ENCODE peak calls at places on chromosome 20, in five cellular contexts. Q is adrenal gland, V is HCT116, W is aorta, M is cardiac muscle cell. B is an unnamed sample.

GRCh38 chr20:6768228-6769185 is 1.0 kb downstream of the BMP2 start:
- DNase-seq in Q (peak; percentile 23), M (peak; percentile 39), V (no peak), W (peak; percentile 79), B (no peak)

GRCh38 chr20:52497731-52498130 is 306.2 kb upstream of the ZFP64 start:
- DNase-seq in W (no peak), M (peak; percentile 55), Q (no peak), V (no peak), B (no peak)

GRCh38 chr20:36219671-36220220 is 16.5 kb upstream of the AAR2 start:
- DNase-seq in V (no peak), Q (no peak), M (no peak), W (no peak), B (no peak)

GRCh38 chr20:63004607-63005211 is 2.1 kb downstream of the BHLHE23 start:
- DNase-seq in Q (no peak), M (no peak), W (no peak), V (no peak), B (no peak)

GRCh38 chr20:10263385-10264165 is 44.9 kb downstream of the SNAP25 start:
- DNase-seq in W (no peak), M (peak; percentile 28), Q (no peak), V (no peak), B (no peak)

GRCh38 chr20:63191400-63191799 is 24.5 kb downstream of the YTHDF1 start:
- DNase-seq in W (no peak), V (peak; percentile 91), M (no peak), Q (no peak), B (no peak)

GRCh38 chr20:13749811-13750210 is 34.9 kb downstream of the ESF1 start:
- DNase-seq in W (no peak), Q (no peak), V (no peak), M (no peak), B (no peak)

GRCh38 chr20:46303176-46303956 is 4.9 kb downstream of the CDH22 start:
- DNase-seq in V (no peak), W (no peak), Q (no peak), M (no peak), B (no peak)

GRCh38 chr20:12835999-12836398 is 172.8 kb upstream of the SPTLC3 start:
- DNase-seq in V (no peak), Q (no peak), W (no peak), M (no peak), B (no peak)

GRCh38 chr20:36154696-36155628 is at the start of gene EPB41L1:
- DNase-seq in W (no peak), V (no peak), Q (peak; percentile 57), M (peak; percentile 32), B (no peak)

GRCh38 chr20:53739799-53740785 is 146.5 kb upstream of the ZNF217 start:
- DNase-seq in V (no peak), Q (no peak), W (no peak), M (peak; percentile 45), B (no peak)

GRCh38 chr20:3805594-3806264 is 9.6 kb downstream of the CDC25B start:
- DNase-seq in Q (peak; percentile 62), M (peak; percentile 69), V (no peak), W (no peak), B (no peak)

GRCh38 chr20:1807394-1807793 is 87.8 kb upstream of the SIRPA start:
- DNase-seq in M (no peak), V (no peak), W (no peak), Q (no peak), B (no peak)

GRCh38 chr20:8155848-8156602 is 24.0 kb downstream of the PLCB1 start:
- DNase-seq in V (no peak), Q (no peak), M (no peak), W (no peak), B (no peak)

GRCh38 chr20:20463933-20464374 is 96.0 kb downstream of the INSM1 start:
- DNase-seq in V (no peak), M (peak; percentile 59), Q (no peak), W (no peak), B (no peak)

GRCh38 chr20:61520761-61521460 is 268.9 kb downstream of the CDH4 start:
- DNase-seq in Q (no peak), W (peak; percentile 53), M (peak; percentile 68), V (no peak), B (no peak)

GRCh38 chr20:52785678-52786077 is 186.5 kb upstream of the TSHZ2 start:
- DNase-seq in M (peak; percentile 63), W (no peak), Q (no peak), V (no peak), B (no peak)

GRCh38 chr20:35630636-35631035 is 15.0 kb downstream of the SPAG4 start:
- DNase-seq in M (no peak), V (no peak), Q (no peak), W (no peak), B (no peak)

GRCh38 chr20:25437153-25437581 is 29.7 kb downstream of the GINS1 start:
- DNase-seq in M (peak; percentile 16), V (no peak), Q (no peak), W (no peak), B (no peak)

GRCh38 chr20:62063601-62063980 is 2.1 kb downstream of the TAF4 start:
- DNase-seq in Q (no peak), V (no peak), M (peak; percentile 35), W (no peak), B (no peak)

GRCh38 chr20:51628533-51629398 is 86.2 kb upstream of the NFATC2 start:
- DNase-seq in V (no peak), M (peak; percentile 90), Q (no peak), W (no peak), B (no peak)

GRCh38 chr20:63183422-63184146 is 32.3 kb downstream of the YTHDF1 start:
- DNase-seq in W (no peak), V (peak; percentile 8), M (peak; percentile 39), Q (peak; percentile 58), B (peak; percentile 26)

GRCh38 chr20:21019831-21020655 is 86.1 kb downstream of the LINC00237 start:
- DNase-seq in V (no peak), M (no peak), W (no peak), Q (no peak), B (no peak)

GRCh38 chr20:25042531-25043498 is 15.1 kb downstream of the ACSS1 start:
- DNase-seq in M (no peak), W (peak; percentile 82), Q (peak; percentile 62), V (no peak), B (peak; percentile 19)

GRCh38 chr20:54229566-54229965 is 21.7 kb downstream of the PFDN4 start:
- DNase-seq in W (no peak), V (no peak), Q (no peak), M (no peak), B (no peak)

GRCh38 chr20:61684583-61685235 is 381.0 kb downstream of the TAF4 start:
- DNase-seq in V (no peak), Q (no peak), M (no peak), W (no peak), B (no peak)

GRCh38 chr20:36676701-36677421 is 30.9 kb upstream of the SLA2 start:
- DNase-seq in M (no peak), V (peak; percentile 4), Q (no peak), W (no peak), B (no peak)

DNA sequence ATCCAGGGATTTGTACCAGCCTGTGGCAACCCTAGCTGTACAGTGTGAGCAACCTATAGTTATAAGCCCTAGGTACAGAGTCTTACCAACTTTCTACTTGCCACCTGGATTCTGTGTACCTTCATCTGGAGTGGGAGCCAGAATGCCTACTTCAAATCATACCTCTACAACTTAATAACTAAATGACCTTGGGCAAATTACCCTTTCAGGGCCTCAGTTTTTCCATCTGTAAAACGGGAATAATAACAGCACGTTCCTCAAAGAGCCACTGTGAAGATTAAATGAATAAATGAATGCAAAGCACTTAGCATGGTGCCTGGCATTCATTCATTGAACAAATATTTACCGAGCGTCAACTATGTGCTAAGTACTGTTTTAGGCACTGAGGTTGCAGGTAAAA is 50.7 kb upstream of the FAM210B start:
- DNase-seq in W (no peak), Q (no peak), M (no peak), V (no peak), B (no peak)
- H3K9me3 ChIP-seq in W (peaks cover 2% of the 10 kb centered on the region), Q (no peaks in the 10 kb centered on the region), M (no peaks in the 10 kb centered on the region), V (no peaks in the 10 kb centered on the region), B (peaks cover 3% of the 10 kb centered on the region)

GRCh38 chr20:39674842-39675241 is 712.7 kb downstream of the DHX35 start:
- DNase-seq in W (no peak), V (no peak), M (no peak), Q (no peak), B (no peak)
- H3K9me3 ChIP-seq in W (peaks cover 3% of the 10 kb centered on the region), V (no peaks in the 10 kb centered on the region), M (no peaks in the 10 kb centered on the region), Q (no peaks in the 10 kb centered on the region), B (no peaks in the 10 kb centered on the region)

GRCh38 chr20:49282584-49283171 is 4.8 kb upstream of the ZNFX1 start:
- DNase-seq in Q (no peak), M (no peak), W (no peak), V (no peak), B (no peak)

GRCh38 chr20:49280463-49281058 is 2.7 kb upstream of the ZNFX1 start:
- DNase-seq in V (no peak), W (no peak), M (no peak), Q (no peak), B (no peak)

GRCh38 chr20:49283176-49283702 is 5.4 kb upstream of the ZNFX1 start:
- DNase-seq in W (no peak), M (no peak), V (no peak), Q (no peak), B (no peak)

GRCh38 chr20:49281059-49281912 is 3.4 kb upstream of the ZNFX1 start:
- DNase-seq in M (peak; percentile 61), Q (no peak), V (no peak), W (no peak), B (no peak)

DNA sequence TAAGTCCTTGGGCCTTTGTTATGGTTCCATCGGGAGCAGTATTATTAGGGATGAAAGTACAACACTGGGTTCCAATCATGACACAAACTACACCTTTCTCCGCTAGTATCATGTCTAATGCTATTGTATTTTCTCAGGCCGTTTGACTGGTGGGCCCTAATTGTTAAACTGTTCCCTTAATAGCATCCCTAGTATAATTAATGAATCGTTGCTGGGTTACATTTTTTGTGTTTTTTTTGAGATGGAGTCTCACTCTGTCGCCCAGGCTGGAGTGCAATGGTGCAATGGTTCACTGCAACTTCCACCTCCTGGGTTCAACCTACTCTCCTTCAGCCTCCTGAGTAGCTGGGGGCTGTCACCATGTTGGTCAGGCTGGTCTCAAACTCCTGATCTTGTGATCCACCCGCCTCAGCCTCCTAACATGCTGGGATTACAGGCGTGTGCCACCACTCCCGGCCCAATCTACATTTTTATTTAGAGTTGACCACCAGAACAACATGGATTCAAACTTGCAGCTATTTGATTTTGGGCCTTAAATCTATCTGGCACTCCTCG is 4.1 kb upstream of the ZNFX1 start:
- DNase-seq in V (no peak), Q (no peak), W (no peak), M (no peak), B (no peak)
- H3K9me3 ChIP-seq in V (no peaks in the 10 kb centered on the region), Q (no peaks in the 10 kb centered on the region), W (peaks cover 11% of the 10 kb centered on the region), M (no peaks in the 10 kb centered on the region), B (peaks cover 71% of the 10 kb centered on the region)

DNA sequence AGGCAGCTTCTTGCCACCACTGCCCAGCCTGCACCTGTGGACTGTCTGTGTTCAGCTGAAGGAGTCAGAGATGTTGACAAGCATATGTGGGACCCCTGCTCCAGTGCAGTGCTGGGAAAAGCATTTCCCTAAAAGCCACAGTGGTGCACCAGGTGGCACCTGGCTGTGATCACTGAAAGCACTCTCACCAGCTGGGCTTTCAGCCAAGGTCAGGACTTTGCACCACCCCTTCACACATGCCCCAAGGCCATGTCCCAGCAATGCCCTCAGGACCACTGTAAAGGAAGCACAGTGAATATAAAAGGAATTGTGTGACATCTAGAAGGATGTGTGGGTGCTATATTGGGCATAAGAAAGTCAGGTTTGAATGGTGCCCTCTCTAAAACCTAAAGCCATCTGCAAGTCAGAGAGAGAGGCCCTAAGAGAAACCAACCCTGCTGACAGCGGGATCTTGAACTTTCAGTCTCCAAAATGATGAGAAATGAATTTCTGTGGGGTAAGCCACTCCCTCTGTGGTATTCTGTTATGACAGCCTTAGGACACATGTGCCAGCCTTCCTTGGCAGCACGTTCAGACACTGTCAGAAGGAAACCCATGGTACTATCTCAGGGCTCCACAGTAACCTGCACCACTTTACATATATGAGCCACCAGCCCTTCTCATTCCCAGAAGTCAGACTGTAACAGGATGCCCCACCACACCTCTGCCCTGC is 30.7 kb downstream of the CBLN4 start:
- DNase-seq in V (no peak), M (no peak), W (no peak), Q (no peak), B (no peak)
- H3K9me3 ChIP-seq in V (peaks cover 4% of the 10 kb centered on the region), M (no peaks in the 10 kb centered on the region), W (no peaks in the 10 kb centered on the region), Q (no peaks in the 10 kb centered on the region), B (no peaks in the 10 kb centered on the region)